ENCODE peak calls at places on chromosome 11, in six cellular contexts. R is AG09309, O is amygdala, U is brain pericyte, K is astrocyte of the spinal cord, Z is BJ. F is an unnamed sample.

GRCh38 chr11:33557201-33557600 is 143.4 kb downstream of the C11orf91 start:
- DNase-seq in R (peak; percentile 82), O (no peak), U (no peak), K (peak; percentile 78), Z (peak; percentile 80), F (no peak)

GRCh38 chr11:115920087-115920461 is 415.9 kb upstream of the CADM1 start:
- DNase-seq in R (no peak), O (no peak), U (no peak), K (peak; percentile 20), Z (no peak), F (no peak)

GRCh38 chr11:59954219-59954847 is 9.5 kb upstream of the OOSP4A start:
- DNase-seq in R (no peak), O (no peak), U (no peak), K (no peak), Z (no peak), F (no peak)

GRCh38 chr11:86511086-86511551 is 136.4 kb downstream of the CCDC81 start:
- DNase-seq in R (no peak), O (no peak), U (peak; percentile 32), K (peak; percentile 79), Z (no peak), F (no peak)

GRCh38 chr11:68216171-68216938 is 3.3 kb upstream of the KMT5B start:
- DNase-seq in R (no peak), O (no peak), U (no peak), K (no peak), Z (no peak), F (no peak)

GRCh38 chr11:102225689-102226562 is 91.4 kb upstream of the BIRC3 start:
- DNase-seq in R (no peak), O (no peak), U (peak; percentile 22), K (peak; percentile 97), Z (peak; percentile 76), F (peak; percentile 31)

GRCh38 chr11:33449798-33450197 is 192.6 kb downstream of the HIPK3 start:
- DNase-seq in R (no peak), O (no peak), U (no peak), K (peak; percentile 51), Z (no peak), F (no peak)

GRCh38 chr11:10669258-10670033 is 24.1 kb downstream of the IRAG1 start:
- DNase-seq in R (peak; percentile 84), O (no peak), U (no peak), K (peak; percentile 77), Z (peak; percentile 85), F (no peak)

GRCh38 chr11:7597620-7598019 is 75.7 kb downstream of the CYB5R2 start:
- DNase-seq in R (no peak), O (no peak), U (no peak), K (no peak), Z (no peak), F (no peak)

GRCh38 chr11:70547821-70548670 is 149.7 kb downstream of the CTTN start:
- DNase-seq in R (no peak), O (no peak), U (no peak), K (no peak), Z (no peak), F (no peak)

GRCh38 chr11:122093731-122094130 is 22.3 kb downstream of the BLID start:
- DNase-seq in R (no peak), O (no peak), U (no peak), K (peak; percentile 81), Z (no peak), F (no peak)

GRCh38 chr11:103953797-103954495 is 82.5 kb upstream of the DDI1 start:
- DNase-seq in R (no peak), O (no peak), U (no peak), K (no peak), Z (no peak), F (no peak)

GRCh38 chr11:75453916-75454655 is 21.1 kb upstream of the KLHL35 start:
- DNase-seq in R (peak; percentile 97), O (no peak), U (no peak), K (peak; percentile 64), Z (peak; percentile 68), F (no peak)

GRCh38 chr11:111911563-111912401 is at the start of gene CRYAB:
- DNase-seq in R (peak; percentile 87), O (peak; percentile 90), U (no peak), K (peak; percentile 49), Z (peak; percentile 96), F (no peak)

GRCh38 chr11:115535781-115536180 is 31.6 kb upstream of the CADM1 start:
- DNase-seq in R (no peak), O (no peak), U (no peak), K (no peak), Z (no peak), F (no peak)